ENCODE peak calls at places on chromosomes 16 and 17, in four cellular contexts. D is Peyer's patch, H is breast epithelium, V is spleen. M is an unnamed sample.
A peak's percentile ranks its signal among the peaks of the same experiment; 100 is the strongest.

GRCh38 chr17:77592503-77592902 is 366.0 kb upstream of the TNRC6C start:
- DNase-seq in D (no peak), H (no peak), V (no peak), M (no peak)

GRCh38 chr17:72344613-72345012 is 223.8 kb downstream of the SOX9 start:
- DNase-seq in D (no peak), H (no peak), V (no peak), M (no peak)

GRCh38 chr17:27856676-27857429 is 36.3 kb downstream of the LYRM9 start:
- DNase-seq in D (no peak), H (no peak), V (no peak), M (no peak)

GRCh38 chr16:5025171-5025632 is 8.5 kb downstream of the NAGPA start:
- DNase-seq in D (peak; percentile 56), H (no peak), V (no peak), M (peak; percentile 18)

GRCh38 chr17:50922739-50923405 is 56.7 kb upstream of the TOB1 start:
- DNase-seq in D (peak; percentile 88), H (no peak), V (no peak), M (no peak)

GRCh38 chr16:75497558-75497957 is 2.3 kb upstream of the CHST6 start:
- DNase-seq in D (no peak), H (no peak), V (peak; percentile 6), M (no peak)

GRCh38 chr16:85615014-85615851 is 2.1 kb downstream of the GSE1 start:
- DNase-seq in D (peak; percentile 93), H (peak; percentile 93), V (peak; percentile 88), M (peak; percentile 18)

GRCh38 chr16:72666267-72666666 is 381.7 kb downstream of the ZFHX3 start:
- DNase-seq in D (no peak), H (no peak), V (no peak), M (no peak)

GRCh38 chr16:75758215-75758614 is 31.9 kb upstream of the CPHXL start:
- DNase-seq in D (no peak), H (no peak), V (no peak), M (no peak)

GRCh38 chr16:5444181-5444580 is 346.6 kb upstream of the EEF2KMT start:
- DNase-seq in D (no peak), H (no peak), V (no peak), M (no peak)

GRCh38 chr16:24700549-24701392 is 28.7 kb upstream of the TNRC6A start:
- DNase-seq in D (peak; percentile 66), H (peak; percentile 66), V (no peak), M (peak; percentile 95)

GRCh38 chr17:10583834-10584233 is 34.4 kb upstream of the MYH2 start:
- DNase-seq in D (no peak), H (no peak), V (no peak), M (no peak)

GRCh38 chr16:81610144-81610842 is 165.7 kb downstream of the CMIP start:
- DNase-seq in D (peak; percentile 74), H (peak; percentile 64), V (no peak), M (peak; percentile 73)

GRCh38 chr16:10362077-10362863 is 23.6 kb upstream of the ATF7IP2 start:
- DNase-seq in D (no peak), H (no peak), V (peak; percentile 27), M (no peak)

GRCh38 chr16:84628226-84628731 is 10.4 kb upstream of the COTL1 start:
- DNase-seq in D (no peak), H (no peak), V (no peak), M (no peak)

GRCh38 chr16:76800196-76800595 is 390.8 kb upstream of the MON1B start:
- DNase-seq in D (no peak), H (no peak), V (no peak), M (no peak)

GRCh38 chr17:60601443-60602384 is 1.7 kb downstream of the PPM1D start:
- DNase-seq in D (peak; percentile 66), H (no peak), V (no peak), M (no peak)

GRCh38 chr17:4998027-4998665 is 396 bp downstream of the KIF1C start:
- DNase-seq in D (peak; percentile 67), H (no peak), V (peak; percentile 90), M (no peak)

GRCh38 chr16:72033437-72033836 is 20.9 kb upstream of the HP start:
- DNase-seq in D (no peak), H (no peak), V (no peak), M (no peak)

GRCh38 chr17:64580384-64581307 is 73.9 kb downstream of the CEP95 start:
- DNase-seq in D (no peak), H (no peak), V (no peak), M (no peak)

GRCh38 chr16:14378684-14379467 is 251.2 kb downstream of the PARN start:
- DNase-seq in D (no peak), H (no peak), V (no peak), M (no peak)

GRCh38 chr16:11393366-11393765 is 48.1 kb downstream of the RMI2 start:
- DNase-seq in D (no peak), H (no peak), V (peak; percentile 60), M (no peak)

GRCh38 chr16:2838928-2839327 is 8.8 kb downstream of the ZG16B start:
- DNase-seq in D (peak; percentile 74), H (no peak), V (peak; percentile 84), M (no peak)

GRCh38 chr16:3115561-3115960 is 3.2 kb downstream of the ZNF205 start:
- DNase-seq in D (no peak), H (no peak), V (no peak), M (no peak)

GRCh38 chr17:1224330-1224729 is 44.5 kb upstream of the ABR start:
- DNase-seq in D (peak; percentile 62), H (no peak), V (no peak), M (no peak)

GRCh38 chr16:84286568-84287220 is 8.0 kb upstream of the WFDC1 start:
- DNase-seq in D (no peak), H (no peak), V (peak; percentile 83), M (peak; percentile 47)

GRCh38 chr17:82836823-82837357 is 2.9 kb downstream of the ZNF750 start:
- DNase-seq in D (no peak), H (no peak), V (peak; percentile 33), M (peak; percentile 29)

GRCh38 chr16:87603684-87604571 is 1.6 kb downstream of the JPH3 start:
- DNase-seq in D (no peak), H (no peak), V (no peak), M (no peak)

GRCh38 chr16:23941963-23942564 is 106.3 kb downstream of the PRKCB start:
- DNase-seq in D (no peak), H (no peak), V (no peak), M (no peak)

GRCh38 chr17:35731932-35732805 is 730 bp downstream of the RASL10B start:
- DNase-seq in D (no peak), H (no peak), V (no peak), M (no peak)

GRCh38 chr16:85300451-85300968 is 188.2 kb upstream of the CIBAR2 start:
- DNase-seq in D (no peak), H (no peak), V (no peak), M (no peak)

GRCh38 chr17:80492343-80493136 is 16.1 kb upstream of the NPTX1 start:
- DNase-seq in D (no peak), H (no peak), V (no peak), M (no peak)

GRCh38 chr17:31390748-31391495 is 553 bp upstream of the RAB11FIP4 start:
- DNase-seq in D (peak; percentile 42), H (no peak), V (peak; percentile 66), M (no peak)

GRCh38 chr17:76843703-76844484 is 24.3 kb upstream of the MGAT5B start:
- DNase-seq in D (no peak), H (no peak), V (no peak), M (no peak)

GRCh38 chr17:46150216-46150963 is 42.8 kb downstream of the KANSL1 start:
- DNase-seq in D (no peak), H (no peak), V (no peak), M (no peak)

GRCh38 chr16:50478773-50479149 is 69.4 kb upstream of the NKD1 start:
- DNase-seq in D (no peak), H (no peak), V (no peak), M (no peak)

GRCh38 chr16:50478021-50478772 is 70.0 kb upstream of the NKD1 start:
- DNase-seq in D (no peak), H (no peak), V (no peak), M (no peak)

GRCh38 chr16:50474138-50474537 is 74.1 kb upstream of the NKD1 start:
- DNase-seq in D (no peak), H (no peak), V (no peak), M (no peak)

GRCh38 chr16:50475170-50475569 is 73.0 kb upstream of the NKD1 start:
- DNase-seq in D (no peak), H (no peak), V (no peak), M (no peak)

GRCh38 chr16:50476486-50477260 is 71.5 kb upstream of the NKD1 start:
- DNase-seq in D (no peak), H (no peak), V (no peak), M (no peak)
- TF ChIP-seq POLR2A in D (no peak), H (no peak), V (no peak), M (no peak)

GRCh38 chr17:29008591-29008990 is 2.8 kb upstream of the SEZ6 start:
- DNase-seq in D (no peak), H (no peak), V (no peak), M (no peak)
- H3K27me3 ChIP-seq in D (no peaks in the 10 kb centered on the region), H (peaks cover 5% of the 10 kb centered on the region), V (peaks cover 41% of the 10 kb centered on the region), M (no peaks in the 10 kb centered on the region)

GRCh38 chr17:48944519-48945260 is at the start of gene SNF8:
- DNase-seq in D (peak; percentile 96), H (peak; percentile 88), V (peak; percentile 98), M (peak; percentile 76)
- TF ChIP-seq POLR2A in D (peak; percentile 84), H (peak; percentile 20), V (peak; percentile 32), M (peak; percentile 66)

GRCh38 chr17:79414520-79415065 is 196.3 kb downstream of the RBFOX3 start:
- DNase-seq in D (no peak), H (no peak), V (no peak), M (no peak)
- H3K27me3 ChIP-seq in D (no peaks in the 10 kb centered on the region), H (no peaks in the 10 kb centered on the region), V (no peaks in the 10 kb centered on the region), M (peaks cover 40% of the 10 kb centered on the region)

GRCh38 chr16:66918803-66919568 is at the start of gene CDH16:
- DNase-seq in D (peak; percentile 64), H (no peak), V (no peak), M (no peak)

GRCh38 chr16:66919569-66920472 is 1.1 kb upstream of the CDH16 start:
- DNase-seq in D (no peak), H (no peak), V (no peak), M (no peak)

GRCh38 chr16:66923247-66923851 is 2.0 kb downstream of the RRAD start:
- DNase-seq in D (no peak), H (no peak), V (no peak), M (no peak)

GRCh38 chr16:66921758-66922450 is 3.2 kb upstream of the CDH16 start:
- DNase-seq in D (no peak), H (no peak), V (no peak), M (no peak)

GRCh38 chr16:66920924-66921680 is 2.4 kb upstream of the CDH16 start:
- DNase-seq in D (no peak), H (no peak), V (no peak), M (no peak)
- TF ChIP-seq POLR2A in D (no peak), H (no peak), V (no peak), M (no peak)

DNA sequence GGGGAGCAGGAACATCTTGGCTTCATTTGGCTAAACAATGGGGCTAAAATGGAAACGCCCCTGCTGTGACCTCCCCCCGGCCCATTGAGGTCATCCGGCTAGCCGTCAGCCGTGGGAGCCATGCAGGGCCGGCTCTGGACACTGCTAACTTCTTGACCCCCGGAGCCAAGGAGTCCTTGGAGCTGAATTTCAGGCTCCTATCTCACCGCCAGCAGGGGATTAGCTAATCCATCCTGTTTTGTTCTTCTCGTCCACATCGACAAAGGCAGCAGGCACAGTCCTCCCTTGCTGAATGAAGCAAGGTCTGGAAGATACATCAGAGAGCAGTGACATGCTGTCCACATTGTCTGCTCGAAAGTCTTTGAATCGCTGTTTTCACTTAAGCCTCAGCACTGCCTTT is 296.1 kb upstream of the N4BP1 start:
- DNase-seq in D (no peak), H (no peak), V (no peak), M (no peak)
- H3K27me3 ChIP-seq in D (no peaks in the 10 kb centered on the region), H (no peaks in the 10 kb centered on the region), V (peaks cover 6% of the 10 kb centered on the region), M (no peaks in the 10 kb centered on the region)